ENCODE peak calls at places on chromosomes 11 and 22, in five cellular contexts. R, B, E, Z and V are unnamed samples.

GRCh38 chr11:3905080-3905953 is 49.9 kb downstream of the STIM1 start:
- DNase-seq in R (peak), B (no peak), E (no peak), Z (no peak), V (no peak)

GRCh38 chr22:39685336-39686177 is 115.0 kb downstream of the CACNA1I start:
- DNase-seq in R (no peak), B (no peak), E (no peak), Z (no peak), V (no peak)

GRCh38 chr11:18322818-18323570 is 627 bp downstream of the GTF2H1 start:
- DNase-seq in R (peak), B (no peak), E (no peak), Z (no peak), V (no peak)

GRCh38 chr22:40055143-40055926 is 60.6 kb downstream of the FAM83F start:
- DNase-seq in R (no peak), B (no peak), E (no peak), Z (peak), V (no peak)

GRCh38 chr11:126585388-126586302 is 230.2 kb downstream of the ST3GAL4 start:
- DNase-seq in R (peak), B (peak), E (no peak), Z (no peak), V (peak)

GRCh38 chr11:100574894-100575769 is 112.0 kb upstream of the ARHGAP42 start:
- DNase-seq in R (peak), B (no peak), E (no peak), Z (no peak), V (no peak)

GRCh38 chr11:15202626-15203025 is 87.9 kb downstream of the INSC start:
- DNase-seq in R (no peak), B (no peak), E (no peak), Z (no peak), V (peak)

GRCh38 chr11:41985799-41986198 is 526.3 kb upstream of the LRRC4C start:
- DNase-seq in R (no peak), B (no peak), E (no peak), Z (no peak), V (no peak)

GRCh38 chr22:36182871-36183270 is 18.7 kb downstream of the APOL4 start:
- DNase-seq in R (no peak), B (no peak), E (no peak), Z (no peak), V (no peak)

GRCh38 chr11:129861702-129862107 is 33.7 kb downstream of the NFRKB start:
- DNase-seq in R (peak), B (no peak), E (no peak), Z (no peak), V (no peak)

GRCh38 chr11:110908401-110909106 is 196.3 kb upstream of the ARHGAP20 start:
- DNase-seq in R (peak), B (peak), E (no peak), Z (no peak), V (no peak)

GRCh38 chr22:41659941-41660340 is 28.7 kb downstream of the SNU13 start:
- DNase-seq in R (no peak), B (no peak), E (no peak), Z (no peak), V (no peak)

GRCh38 chr11:3165152-3165705 is at the start of gene OSBPL5:
- DNase-seq in R (peak), B (peak), E (no peak), Z (no peak), V (peak)

GRCh38 chr11:112748713-112749481 is 212.3 kb upstream of the NCAM1 start:
- DNase-seq in R (no peak), B (peak), E (no peak), Z (no peak), V (peak)

GRCh38 chr11:824292-824880 is 3.3 kb upstream of the CRACR2B start:
- DNase-seq in R (no peak), B (no peak), E (no peak), Z (no peak), V (no peak)

GRCh38 chr11:45704635-45705034 is 39.2 kb upstream of the CHST1 start:
- DNase-seq in R (no peak), B (no peak), E (no peak), Z (no peak), V (no peak)

GRCh38 chr11:115221461-115222069 is 282.6 kb downstream of the CADM1 start:
- DNase-seq in R (no peak), B (no peak), E (no peak), Z (peak), V (no peak)

GRCh38 chr11:9775393-9775780 is 111.5 kb downstream of the SWAP70 start:
- DNase-seq in R (no peak), B (no peak), E (no peak), Z (no peak), V (no peak)

GRCh38 chr11:115162919-115163318 is 341.3 kb downstream of the CADM1 start:
- DNase-seq in R (no peak), B (no peak), E (no peak), Z (no peak), V (no peak)

GRCh38 chr11:111531156-111531555 is 9.4 kb upstream of the LAYN start:
- DNase-seq in R (peak), B (no peak), E (no peak), Z (no peak), V (no peak)

GRCh38 chr11:43950323-43950855 is 8.0 kb downstream of the C11orf96 start:
- DNase-seq in R (peak), B (no peak), E (no peak), Z (no peak), V (no peak)

GRCh38 chr11:73189315-73189714 is 28.8 kb upstream of the P2RY2 start:
- DNase-seq in R (no peak), B (no peak), E (peak), Z (peak), V (no peak)

GRCh38 chr22:24001314-24001713 is 3.9 kb downstream of the GSTT4 start:
- DNase-seq in R (no peak), B (peak), E (no peak), Z (no peak), V (peak)

GRCh38 chr11:103609117-103610066 is 427.0 kb upstream of the DDI1 start:
- DNase-seq in R (peak), B (peak), E (no peak), Z (no peak), V (no peak)

GRCh38 chr11:133832096-133833081 is 12.9 kb downstream of the SPATA19 start:
- DNase-seq in R (no peak), B (peak), E (no peak), Z (no peak), V (peak)

GRCh38 chr11:69269926-69270697 is 23.8 kb upstream of the MYEOV start:
- DNase-seq in R (no peak), B (no peak), E (no peak), Z (no peak), V (no peak)

GRCh38 chr11:114073506-114074381 is 14.2 kb downstream of the ZBTB16 start:
- DNase-seq in R (no peak), B (no peak), E (no peak), Z (no peak), V (peak)

GRCh38 chr22:45125198-45125597 is 38.5 kb upstream of the NUP50 start:
- DNase-seq in R (no peak), B (no peak), E (no peak), Z (no peak), V (no peak)